ENCODE peak calls at places on chromosomes 12 and 14, in ten cellular contexts. O is fibroblast of mammary gland, D is Panc1, N is heart left ventricle, Z is A673, V is psoas muscle, B is IMR-90, R is epithelial cell of esophagus, M is stomach, L is AG09309. K is an unnamed sample.

GRCh38 chr14:101972126-101972785 is 7.9 kb downstream of the DYNC1H1 start:
- DNase-seq in V (peak), Z (peak), R (peak), D (peak), L (peak), N (peak), O (peak), B (peak), M (peak), K (peak)

GRCh38 chr14:99159341-99160340 is 112.4 kb downstream of the BCL11B start:
- DNase-seq in L (no peak), Z (no peak), B (no peak), R (no peak), D (no peak), N (no peak), M (peak), V (no peak), O (no peak), K (no peak)

GRCh38 chr12:116636636-116637519 is 77.7 kb downstream of the MAP1LC3B2 start:
- DNase-seq in L (no peak), R (no peak), O (no peak), B (no peak), V (no peak), D (no peak), N (no peak), Z (no peak), M (no peak), K (no peak)

GRCh38 chr12:120905856-120906384 is 1.8 kb upstream of the SPPL3 start:
- DNase-seq in O (no peak), R (peak), V (no peak), M (peak), L (no peak), N (no peak), D (no peak), B (no peak), Z (no peak), K (no peak)

GRCh38 chr12:123990512-123990911 is 17.5 kb downstream of the ZNF664 start:
- DNase-seq in R (no peak), V (no peak), Z (no peak), D (no peak), L (no peak), O (peak), M (no peak), N (no peak), B (peak), K (no peak)

GRCh38 chr12:108311605-108312004 is 27.5 kb downstream of the CMKLR1 start:
- DNase-seq in D (no peak), M (no peak), R (no peak), O (no peak), V (no peak), N (no peak), L (no peak), Z (no peak), B (no peak), K (no peak)

GRCh38 chr14:69715725-69716482 is 51.0 kb upstream of the SRSF5 start:
- DNase-seq in L (peak), N (peak), R (peak), O (peak), Z (peak), V (peak), M (peak), D (no peak), B (peak), K (peak)

GRCh38 chr12:116466536-116466935 is 92.6 kb upstream of the MAP1LC3B2 start:
- DNase-seq in O (no peak), Z (no peak), B (peak), R (peak), M (no peak), N (no peak), V (no peak), L (no peak), D (no peak), K (no peak)

GRCh38 chr12:39161686-39162085 is 256.3 kb upstream of the CPNE8 start:
- DNase-seq in V (no peak), D (no peak), O (no peak), N (no peak), M (no peak), R (no peak), B (no peak), Z (no peak), L (no peak), K (no peak)

GRCh38 chr14:94677747-94678146 is 65.6 kb downstream of the SERPINA3 start:
- DNase-seq in B (no peak), O (no peak), D (no peak), Z (no peak), V (no peak), L (no peak), R (no peak), M (peak), N (no peak), K (no peak)

GRCh38 chr14:99729991-99730875 is 46.1 kb downstream of the CYP46A1 start:
- DNase-seq in Z (peak), N (peak), D (no peak), M (peak), R (peak), O (peak), B (peak), V (peak), L (no peak), K (no peak)

GRCh38 chr12:113214938-113215400 is 6.3 kb upstream of the TPCN1 start:
- DNase-seq in L (peak), O (peak), D (no peak), N (peak), R (peak), Z (no peak), B (peak), V (peak), M (no peak), K (peak)

GRCh38 chr14:94571950-94572349 is 9.3 kb upstream of the SERPINA5 start:
- DNase-seq in B (peak), L (no peak), V (no peak), R (peak), M (no peak), O (peak), Z (no peak), D (no peak), N (no peak), K (peak)

GRCh38 chr14:96847451-96847850 is 50.3 kb downstream of the VRK1 start:
- DNase-seq in V (no peak), L (no peak), M (no peak), R (no peak), B (no peak), N (no peak), D (no peak), O (no peak), Z (no peak), K (no peak)

GRCh38 chr12:9340422-9341259 is 132.4 kb upstream of the PZP start:
- DNase-seq in L (no peak), Z (peak), R (no peak), V (no peak), D (no peak), M (no peak), O (peak), N (no peak), B (peak), K (no peak)

GRCh38 chr12:122028601-122029560 is 7.2 kb downstream of the BCL7A start:
- DNase-seq in V (no peak), L (no peak), B (no peak), M (no peak), O (no peak), Z (no peak), N (no peak), R (no peak), D (no peak), K (no peak)

GRCh38 chr14:52314521-52315354 is 626 bp downstream of the PTGER2 start:
- DNase-seq in O (no peak), L (no peak), M (peak), D (no peak), B (peak), Z (peak), V (peak), N (peak), R (peak), K (no peak)

GRCh38 chr12:10214131-10214876 is 1.6 kb downstream of the GABARAPL1 start:
- DNase-seq in O (peak), Z (peak), L (no peak), N (no peak), B (peak), R (peak), M (no peak), D (no peak), V (no peak), K (no peak)

GRCh38 chr12:55188974-55189556 is 31.8 kb upstream of the OR10A7 start:
- DNase-seq in V (no peak), R (peak), N (no peak), L (peak), B (peak), D (peak), O (peak), Z (peak), M (no peak), K (peak)

DNA sequence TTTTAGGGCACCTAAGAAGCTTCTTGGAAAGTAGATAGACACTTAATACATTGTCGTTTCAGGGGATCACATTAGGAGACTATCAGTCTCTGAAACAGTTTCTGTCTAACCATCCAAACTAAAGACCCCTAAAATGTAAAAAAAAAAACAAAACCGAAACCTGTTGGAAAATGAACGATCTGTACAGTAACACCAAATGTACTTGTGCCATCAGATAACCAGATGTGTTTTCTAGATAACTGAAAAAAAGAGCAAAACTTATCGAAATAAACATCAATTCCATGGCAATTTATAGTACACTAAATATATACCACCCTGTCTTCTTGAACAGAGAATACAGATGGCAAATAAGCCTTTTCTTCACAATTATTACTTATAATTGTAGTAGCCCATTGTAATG is 2.0 kb downstream of the LDHB start:
- DNase-seq in V (no peak), D (no peak), N (no peak), O (no peak), L (no peak), Z (no peak), B (no peak), R (no peak), M (no peak), K (no peak)
- H3K4me3 ChIP-seq in V (peak), D (peak), N (peak), O (peak), L (no peak), Z (peak), B (no peak), R (peak), M (peak), K (no peak)

GRCh38 chr14:21103710-21104447 is 3.0 kb downstream of the TMEM253 start:
- DNase-seq in V (peak), L (peak), O (peak), B (peak), Z (peak), M (peak), N (peak), R (peak), D (peak), K (peak)
- TF ChIP-seq CTCF in V (peak), L (peak), O (peak), B (peak), Z (peak), M (no peak), N (peak), R (peak), D (peak), K (peak)

DNA sequence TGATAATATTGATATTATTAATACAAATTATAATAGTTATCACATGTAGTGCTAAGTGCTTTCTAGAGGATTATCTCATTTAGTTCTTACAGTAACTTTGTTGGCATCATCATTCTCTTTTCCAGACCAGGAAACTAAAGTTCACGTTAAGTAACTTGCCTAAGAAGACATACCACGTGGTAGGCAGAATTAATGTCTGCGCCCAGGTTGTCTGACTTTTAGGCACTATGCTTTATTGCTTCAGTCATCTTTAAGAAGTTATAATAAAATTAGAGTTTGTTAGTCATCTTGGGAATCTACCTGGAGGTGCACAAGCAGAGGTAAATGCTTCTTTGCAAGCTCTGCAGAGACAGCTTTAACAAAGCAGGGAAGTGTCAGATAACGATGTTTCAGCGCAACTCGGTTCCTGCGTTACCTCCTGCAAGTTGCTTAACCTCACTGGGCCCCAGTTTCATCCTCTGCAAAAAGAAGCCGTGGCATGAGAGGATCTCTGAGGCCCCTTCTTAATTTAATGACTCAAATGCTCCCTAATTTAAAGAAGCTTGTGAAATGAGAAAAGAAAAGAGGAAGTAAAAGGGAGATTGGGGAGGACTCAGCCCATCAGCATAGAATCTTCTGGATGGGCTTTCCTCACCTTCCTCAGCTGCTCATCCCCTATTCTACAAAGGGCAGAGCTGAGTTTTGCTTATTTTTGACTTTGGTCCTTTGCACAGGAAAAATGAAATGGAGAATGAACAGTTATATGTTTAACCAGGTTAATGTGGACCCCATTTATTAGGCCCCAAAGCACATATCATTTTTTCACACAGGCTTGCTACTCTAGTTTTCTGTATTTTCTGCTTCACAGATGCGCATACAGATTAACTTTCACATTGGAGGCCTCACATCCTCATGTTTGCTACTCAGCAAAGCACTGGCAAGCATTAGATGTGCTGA is 5.3 kb downstream of the ARHGDIB start:
- DNase-seq in V (no peak), Z (no peak), B (no peak), R (no peak), O (no peak), L (no peak), N (no peak), M (no peak), D (no peak), K (no peak)
- H3K4me3 ChIP-seq in V (peak), Z (no peak), B (no peak), R (no peak), O (no peak), L (no peak), N (peak), M (no peak), D (no peak), K (no peak)

DNA sequence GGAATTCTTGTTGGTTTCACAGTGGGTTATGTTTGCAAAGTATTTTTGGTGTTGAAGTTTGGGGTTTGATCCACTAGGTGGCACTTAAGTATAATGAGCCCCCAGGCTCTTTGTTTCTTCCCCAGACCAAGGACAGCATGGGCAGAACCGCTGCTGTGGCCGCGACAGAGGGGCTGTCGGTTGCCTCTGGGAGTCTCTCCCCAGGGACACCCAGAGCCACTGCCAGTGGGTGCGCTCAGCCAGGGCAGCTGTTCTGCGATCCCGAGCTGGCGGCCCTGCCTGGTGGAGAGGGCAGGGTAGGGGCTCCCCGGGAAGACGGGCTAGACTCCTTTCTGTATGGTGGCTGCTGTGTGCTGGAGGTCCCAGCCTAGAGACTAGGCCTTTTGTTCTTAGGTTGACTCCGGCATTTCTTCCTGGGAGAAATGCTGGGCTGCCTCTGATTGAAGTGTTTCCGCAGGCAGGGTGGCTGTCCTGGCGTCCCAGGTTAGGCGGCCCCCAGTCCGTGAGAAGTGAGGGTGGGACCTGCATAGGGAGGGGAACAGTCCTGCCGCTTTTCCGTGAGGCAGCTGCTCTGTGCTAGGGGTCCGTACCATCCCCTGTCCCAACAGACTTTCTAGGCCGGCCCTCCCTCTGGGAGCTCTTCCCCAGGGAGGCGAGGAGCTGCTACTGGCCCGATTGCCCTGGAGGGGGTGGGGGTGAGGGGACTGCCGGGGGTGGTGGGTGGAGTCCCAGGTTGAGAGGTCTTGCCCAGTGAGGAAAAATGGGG is 253.1 kb upstream of the PELI2 start:
- DNase-seq in N (no peak), L (no peak), D (no peak), V (no peak), M (no peak), Z (peak), B (no peak), R (no peak), O (no peak), K (no peak)
- TF ChIP-seq CTCF in N (no peak), L (no peak), D (peak), V (no peak), M (no peak), Z (no peak), B (no peak), R (peak), O (peak), K (no peak)

DNA sequence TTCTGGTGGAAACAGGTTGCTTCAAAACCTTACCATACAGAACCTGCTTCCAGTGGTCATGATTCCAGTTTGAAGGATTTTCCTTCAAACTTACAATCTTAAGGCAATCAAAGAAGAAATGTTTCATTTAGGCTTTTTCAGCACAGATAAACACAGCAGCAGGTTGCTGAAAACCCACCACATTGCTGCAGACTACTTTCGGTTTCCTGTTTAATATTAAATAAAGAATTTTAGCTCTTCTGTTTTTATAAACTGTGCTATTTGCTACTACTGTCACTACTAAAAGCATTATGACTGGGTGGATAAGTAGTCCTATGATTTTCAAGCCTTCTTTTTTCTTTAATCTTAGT is 13.2 kb upstream of the FOXN3 start:
- DNase-seq in B (peak), R (no peak), L (no peak), M (no peak), D (no peak), N (no peak), O (no peak), Z (no peak), V (no peak), K (no peak)
- H3K4me3 ChIP-seq in B (peak), R (no peak), L (no peak), M (peak), D (no peak), N (peak), O (no peak), Z (no peak), V (peak), K (no peak)